ENCODE peak calls at places on chromosomes 12 and 14, in five cellular contexts. H is pancreas, K is fibroblast of lung, S is A549, Y is HCT116. W is an unnamed sample.

GRCh38 chr12:48980389-48980952 is 2.3 kb downstream of the WNT1 start:
- DNase-seq in K (no peak), H (no peak), Y (no peak), S (peak; percentile 51), W (no peak)

GRCh38 chr14:98951521-98952152 is 320.4 kb downstream of the BCL11B start:
- DNase-seq in Y (no peak), S (no peak), H (no peak), K (no peak), W (no peak)

GRCh38 chr12:180445-180844 is 33.5 kb downstream of the SLC6A12 start:
- DNase-seq in Y (no peak), K (peak; percentile 42), H (no peak), S (no peak), W (no peak)

GRCh38 chr12:57737467-57738141 is 938 bp downstream of the AGAP2 start:
- DNase-seq in H (no peak), S (no peak), K (no peak), Y (no peak), W (no peak)

GRCh38 chr12:3747976-3748619 is 4.8 kb downstream of the CRACR2A start:
- DNase-seq in S (no peak), Y (no peak), K (no peak), H (no peak), W (no peak)

GRCh38 chr12:50765325-50765911 is 1.5 kb downstream of the ATF1 start:
- DNase-seq in S (peak; percentile 80), K (peak; percentile 36), H (no peak), Y (no peak), W (peak; percentile 62)

GRCh38 chr14:101499513-101499912 is 61.8 kb upstream of the DIO3 start:
- DNase-seq in Y (no peak), K (no peak), S (no peak), H (no peak), W (no peak)

GRCh38 chr12:106091421-106091820 is 47.3 kb downstream of the NUAK1 start:
- DNase-seq in Y (no peak), H (no peak), S (no peak), K (peak; percentile 69), W (no peak)

GRCh38 chr14:58805605-58806358 is 168.0 kb downstream of the DACT1 start:
- DNase-seq in Y (no peak), H (no peak), K (peak; percentile 86), S (no peak), W (no peak)

GRCh38 chr12:47721431-47721973 is 3.8 kb downstream of the ENDOU start:
- DNase-seq in S (no peak), Y (no peak), K (no peak), H (no peak), W (no peak)

GRCh38 chr12:50934371-50934851 is 17.9 kb upstream of the HIGD1C start:
- DNase-seq in K (no peak), Y (no peak), S (no peak), H (no peak), W (no peak)

GRCh38 chr12:131221061-131221945 is 267.6 kb downstream of the ADGRD1 start:
- DNase-seq in Y (no peak), H (no peak), K (no peak), S (no peak), W (no peak)

GRCh38 chr14:55073856-55074255 is 22.4 kb downstream of the MAPK1IP1L start:
- DNase-seq in S (no peak), Y (no peak), K (peak; percentile 86), H (no peak), W (no peak)

GRCh38 chr14:30034049-30034635 is 106.5 kb upstream of the PRKD1 start:
- DNase-seq in H (no peak), Y (no peak), K (peak; percentile 29), S (no peak), W (no peak)

GRCh38 chr12:70070494-70071007 is 172.7 kb upstream of the CNOT2 start:
- DNase-seq in S (no peak), Y (no peak), H (no peak), K (no peak), W (no peak)

GRCh38 chr14:37587881-37588666 is 7.0 kb downstream of the FOXA1 start:
- DNase-seq in H (no peak), K (no peak), S (peak; percentile 61), Y (no peak), W (no peak)

GRCh38 chr14:77151918-77152588 is 10.5 kb upstream of the ZDHHC22 start:
- DNase-seq in S (peak; percentile 42), Y (peak; percentile 28), H (no peak), K (peak; percentile 22), W (peak; percentile 57)

DNA sequence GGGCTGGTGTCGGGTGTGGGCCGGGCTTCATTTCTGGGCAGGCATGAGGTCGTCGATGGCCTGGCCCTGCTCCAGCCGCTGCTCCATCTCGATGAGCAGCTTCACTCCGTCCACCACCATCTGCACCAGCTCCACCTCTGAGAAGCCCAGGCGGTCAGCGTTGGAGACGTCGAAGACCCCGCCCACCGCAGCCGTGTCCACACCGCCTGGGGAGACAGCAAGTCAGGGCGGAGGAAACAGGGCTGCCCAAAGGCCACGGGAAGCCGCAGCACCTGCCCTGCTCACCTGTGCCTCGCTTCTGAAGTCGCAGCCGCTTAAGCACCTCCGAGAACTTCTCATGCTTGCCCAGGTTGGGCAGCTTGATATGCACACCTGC is 2.8 kb downstream of the CKB start:
- DNase-seq in K (no peak), Y (no peak), S (no peak), H (peak; percentile 70), W (no peak)
- TF ChIP-seq CTCF in K (no peak), Y (no peak), S (no peak), H (no peak), W (no peak)

DNA sequence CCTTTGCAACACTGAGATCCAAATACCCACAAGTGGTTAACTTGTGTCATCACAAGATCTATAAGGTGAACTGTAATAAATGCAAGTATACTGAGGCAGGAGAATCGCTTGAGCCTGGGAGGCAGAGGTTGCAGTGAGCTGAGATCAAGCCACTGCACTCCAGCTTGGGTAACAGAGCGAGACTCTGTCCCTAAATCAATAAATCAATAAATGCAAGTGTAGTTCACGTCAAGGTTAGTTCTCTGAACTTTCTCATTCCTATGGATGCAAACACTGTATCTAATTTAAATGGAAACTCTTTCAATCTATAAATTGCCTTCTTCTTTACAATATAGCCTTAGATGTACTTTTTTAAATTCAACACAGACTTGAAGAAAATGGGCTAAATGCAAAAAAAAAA is 3.2 kb downstream of the MAGOHB start:
- DNase-seq in Y (no peak), S (no peak), K (no peak), H (no peak), W (no peak)
- H3K27ac ChIP-seq in Y (no peak overlapping the region), S (no peak overlapping the region), K (no peak overlapping the region), H (no peak overlapping the region), W (no peak overlapping the region)

GRCh38 chr12:76948895-76949294 is 70.1 kb upstream of the CSRP2 start:
- DNase-seq in S (no peak), K (no peak), H (no peak), Y (no peak), W (no peak)
- TF ChIP-seq CTCF in S (no peak), K (no peak), H (no peak), Y (no peak), W (no peak)

GRCh38 chr12:26010293-26010821 is 51.9 kb downstream of the RASSF8 start:
- DNase-seq in K (peak; percentile 83), H (no peak), S (no peak), Y (no peak), W (peak; percentile 15)
- H3K27ac ChIP-seq in K (peak overlapping the region; percentile 60), H (no peak overlapping the region), S (no peak overlapping the region), Y (no peak overlapping the region), W (peak overlapping the region; percentile 52)

GRCh38 chr14:89015016-89015415 is 190.6 kb downstream of the TTC8 start:
- DNase-seq in H (no peak), Y (no peak), S (no peak), K (no peak), W (no peak)
- TF ChIP-seq CTCF in H (no peak), Y (peak; percentile 26), S (no peak), K (peak; percentile 19), W (no peak)

GRCh38 chr12:2263921-2264320 is 211.1 kb downstream of the CACNA1C start:
- DNase-seq in S (no peak), H (no peak), Y (no peak), K (no peak), W (no peak)
- H3K27ac ChIP-seq in S (no peak overlapping the region), H (no peak overlapping the region), Y (no peak overlapping the region), K (peak overlapping the region; percentile 86), W (no peak overlapping the region)

DNA sequence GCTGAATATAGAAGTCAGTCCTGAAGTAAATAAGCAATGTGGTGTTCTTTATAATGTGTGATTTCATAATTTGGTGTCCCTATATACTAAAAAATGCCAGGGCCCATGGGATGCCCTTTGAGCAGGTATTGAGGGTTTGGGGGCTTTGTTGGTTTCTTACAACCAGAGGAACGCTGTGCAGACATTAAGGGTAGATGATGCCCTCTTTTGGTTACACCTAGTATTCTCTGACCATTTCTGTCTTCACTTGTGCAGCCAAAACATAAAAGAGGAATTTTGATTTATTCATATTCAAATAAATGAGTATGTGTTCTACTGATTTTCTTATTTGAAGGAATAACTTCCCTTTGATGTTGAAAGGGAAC is 3.0 kb downstream of the LGR5 start:
- DNase-seq in K (no peak), H (no peak), Y (no peak), S (no peak), W (no peak)
- TF ChIP-seq CTCF in K (no peak), H (no peak), Y (no peak), S (no peak), W (no peak)

W was measured in RWPE1.